ENCODE peak calls at places on chromosomes 7 and 10, in five cellular contexts. R is fibroblast of lung, H is tibial artery, K is adrenal gland, V is lower lobe of right lung. D is an unnamed sample.

GRCh38 chr7:79114875-79115274 is 338.6 kb downstream of the MAGI2 start:
- DNase-seq in R (no peak), H (no peak), K (no peak), V (no peak), D (no peak)

GRCh38 chr7:953547-954327 is 743 bp downstream of the ADAP1 start:
- DNase-seq in R (peak; percentile 19), H (no peak), K (no peak), V (peak; percentile 86), D (no peak)

GRCh38 chr10:65194131-65194530 is 1672.9 kb downstream of the REEP3 start:
- DNase-seq in R (peak; percentile 14), H (no peak), K (no peak), V (no peak), D (no peak)

GRCh38 chr7:69873512-69873911 is 275.2 kb downstream of the AUTS2 start:
- DNase-seq in R (no peak), H (no peak), K (no peak), V (no peak), D (no peak)

GRCh38 chr10:5284311-5285057 is 80.3 kb upstream of the UCN3 start:
- DNase-seq in R (peak; percentile 38), H (no peak), K (no peak), V (no peak), D (peak; percentile 50)

GRCh38 chr10:32982911-32983310 is 24.9 kb upstream of the ITGB1 start:
- DNase-seq in R (peak; percentile 53), H (no peak), K (no peak), V (no peak), D (no peak)

GRCh38 chr7:112452102-112452888 is 2.0 kb downstream of the IFRD1 start:
- DNase-seq in R (peak; percentile 55), H (peak; percentile 91), K (peak; percentile 75), V (peak; percentile 48), D (no peak)

GRCh38 chr7:157873664-157874063 is 536.9 kb downstream of the DNAJB6 start:
- DNase-seq in R (no peak), H (no peak), K (no peak), V (no peak), D (no peak)

GRCh38 chr7:130189281-130189782 is 15.9 kb downstream of the TMEM209 start:
- DNase-seq in R (no peak), H (no peak), K (no peak), V (no peak), D (no peak)

GRCh38 chr7:84675633-84676034 is 481.0 kb upstream of the SEMA3A start:
- DNase-seq in R (peak; percentile 22), H (no peak), K (no peak), V (no peak), D (no peak)

GRCh38 chr7:778271-778967 is 51.3 kb upstream of the PRKAR1B start:
- DNase-seq in R (no peak), H (no peak), K (no peak), V (peak; percentile 32), D (no peak)

GRCh38 chr7:985915-986741 is 3.1 kb downstream of the CYP2W1 start:
- DNase-seq in R (peak; percentile 39), H (no peak), K (peak; percentile 91), V (no peak), D (no peak)

GRCh38 chr10:78365711-78366110 is 332.0 kb downstream of the RPS24 start:
- DNase-seq in R (no peak), H (no peak), K (no peak), V (no peak), D (no peak)

GRCh38 chr10:131997366-131998049 is 15.8 kb upstream of the BNIP3 start:
- DNase-seq in R (peak; percentile 91), H (peak; percentile 88), K (peak; percentile 95), V (peak; percentile 90), D (no peak)

GRCh38 chr10:86079088-86079487 is 287.5 kb downstream of the GRID1 start:
- DNase-seq in R (no peak), H (no peak), K (peak; percentile 56), V (no peak), D (no peak)

GRCh38 chr10:125095228-125095627 is 65.1 kb downstream of the CTBP2 start:
- DNase-seq in R (no peak), H (no peak), K (no peak), V (no peak), D (no peak)

GRCh38 chr10:131201741-131202515 is 109.6 kb downstream of the TCERG1L start:
- DNase-seq in R (no peak), H (no peak), K (peak; percentile 30), V (peak; percentile 30), D (no peak)

GRCh38 chr10:71729023-71729649 is 9.6 kb upstream of the C10orf105 start:
- DNase-seq in R (no peak), H (peak; percentile 60), K (no peak), V (peak; percentile 73), D (no peak)

GRCh38 chr10:99964791-99965190 is 45.0 kb downstream of the DNMBP start:
- DNase-seq in R (peak; percentile 64), H (no peak), K (no peak), V (no peak), D (no peak)

GRCh38 chr7:120742370-120742769 is 115.6 kb downstream of the TSPAN12 start:
- DNase-seq in R (no peak), H (no peak), K (no peak), V (no peak), D (no peak)

GRCh38 chr7:40826419-40827216 is 691.8 kb downstream of the SUGCT start:
- DNase-seq in R (no peak), H (no peak), K (no peak), V (no peak), D (no peak)

GRCh38 chr10:3774814-3775670 is 10.0 kb downstream of the KLF6 start:
- DNase-seq in R (peak; percentile 94), H (peak; percentile 63), K (peak; percentile 49), V (no peak), D (peak; percentile 27)

GRCh38 chr10:52318822-52319464 is 4.9 kb downstream of the DKK1 start:
- DNase-seq in R (peak; percentile 96), H (no peak), K (no peak), V (no peak), D (no peak)

GRCh38 chr10:63760034-63760707 is 239.0 kb downstream of the REEP3 start:
- DNase-seq in R (no peak), H (no peak), K (no peak), V (no peak), D (no peak)

GRCh38 chr7:159008417-159008816 is 136.2 kb downstream of the VIPR2 start:
- DNase-seq in R (no peak), H (no peak), K (no peak), V (no peak), D (no peak)

GRCh38 chr7:130294314-130294713 is 1.4 kb downstream of the CPA4 start:
- DNase-seq in R (peak; percentile 40), H (no peak), K (no peak), V (no peak), D (peak; percentile 34)

GRCh38 chr10:32983333-32983909 is 25.4 kb upstream of the ITGB1 start:
- DNase-seq in R (peak; percentile 86), H (no peak), K (no peak), V (no peak), D (no peak)

GRCh38 chr7:91083855-91084644 is 180.2 kb upstream of the FZD1 start:
- DNase-seq in R (no peak), H (peak; percentile 60), K (peak; percentile 59), V (no peak), D (no peak)

GRCh38 chr7:116984917-116985316 is 31.6 kb downstream of the ST7 start:
- DNase-seq in R (peak; percentile 51), H (no peak), K (no peak), V (no peak), D (no peak)

GRCh38 chr7:143499246-143499645 is 21.6 kb downstream of the TAS2R41 start:
- DNase-seq in R (no peak), H (no peak), K (peak; percentile 72), V (no peak), D (no peak)

DNA sequence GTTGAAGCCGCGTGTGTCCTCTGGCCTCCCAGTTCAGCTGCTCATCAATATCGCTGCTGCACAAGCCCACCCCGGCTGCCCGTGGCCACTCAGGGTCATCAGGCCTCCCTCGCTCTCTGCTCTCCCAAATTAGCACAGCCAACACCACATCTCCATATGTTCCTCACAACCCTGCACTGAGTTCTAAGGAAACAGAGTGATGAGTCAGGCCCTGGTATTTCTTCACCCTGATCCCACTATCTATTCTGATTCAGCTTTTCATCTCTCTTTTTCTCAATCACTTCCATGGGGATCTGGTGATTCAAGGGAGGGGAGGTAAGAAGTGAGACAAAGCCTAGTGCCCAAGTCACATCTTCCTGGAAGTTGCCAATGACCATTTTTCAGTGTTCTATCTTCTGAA is 23.8 kb downstream of the CYTH3 start:
- DNase-seq in R (peak; percentile 78), H (no peak), K (no peak), V (no peak), D (no peak)
- H3K27ac ChIP-seq in R (peak overlapping the region; percentile 42), H (no peak overlapping the region), K (no peak overlapping the region), V (no peak overlapping the region), D (no peak overlapping the region)

DNA sequence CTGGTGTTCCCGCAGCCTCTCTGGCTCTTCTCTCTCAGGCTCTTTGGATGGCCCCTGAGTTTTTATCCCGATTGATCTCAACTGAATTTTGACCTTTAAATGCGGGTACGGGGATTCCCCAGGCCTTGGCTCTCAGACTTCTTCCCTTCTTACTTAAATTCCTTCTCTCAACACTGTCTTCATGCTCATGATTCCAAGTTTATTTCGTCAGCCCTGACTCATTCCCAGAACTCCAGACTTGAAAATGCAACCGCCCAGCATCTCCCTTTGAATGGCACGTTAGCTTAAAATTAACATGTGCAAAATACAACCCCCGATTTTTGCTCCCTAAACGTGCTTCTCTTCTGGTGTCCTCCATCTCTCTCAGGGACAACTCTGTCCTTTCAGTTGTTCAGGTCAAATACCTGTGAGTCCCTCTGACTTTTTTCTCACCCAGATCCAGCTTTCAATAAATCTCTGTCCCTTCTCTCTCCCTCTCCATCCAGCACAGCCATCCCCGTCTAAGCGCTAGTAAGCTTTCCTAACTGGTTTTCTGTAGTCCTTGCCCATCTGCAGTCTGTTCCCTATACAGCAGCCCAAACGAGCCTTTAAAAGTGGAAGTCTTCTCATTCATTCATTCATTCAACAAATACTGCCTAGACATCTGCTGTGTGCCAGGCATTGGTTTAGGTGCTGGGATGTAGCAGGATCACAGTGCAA is 7.1 kb downstream of the HECW1 start:
- DNase-seq in R (peak; percentile 87), H (no peak), K (no peak), V (no peak), D (no peak)
- TF ChIP-seq CTCF in R (no peak), H (no peak), K (no peak), V (no peak), D (no peak)

GRCh38 chr7:115127399-115128021 is 205.6 kb downstream of the MDFIC start:
- DNase-seq in R (no peak), H (no peak), K (no peak), V (no peak), D (no peak)
- H3K4me1 ChIP-seq in R (no peaks in the 10 kb centered on the region), H (no peaks in the 10 kb centered on the region), K (no peaks in the 10 kb centered on the region), V (peaks cover 5% of the 10 kb centered on the region), D (peaks cover 5% of the 10 kb centered on the region)

DNA sequence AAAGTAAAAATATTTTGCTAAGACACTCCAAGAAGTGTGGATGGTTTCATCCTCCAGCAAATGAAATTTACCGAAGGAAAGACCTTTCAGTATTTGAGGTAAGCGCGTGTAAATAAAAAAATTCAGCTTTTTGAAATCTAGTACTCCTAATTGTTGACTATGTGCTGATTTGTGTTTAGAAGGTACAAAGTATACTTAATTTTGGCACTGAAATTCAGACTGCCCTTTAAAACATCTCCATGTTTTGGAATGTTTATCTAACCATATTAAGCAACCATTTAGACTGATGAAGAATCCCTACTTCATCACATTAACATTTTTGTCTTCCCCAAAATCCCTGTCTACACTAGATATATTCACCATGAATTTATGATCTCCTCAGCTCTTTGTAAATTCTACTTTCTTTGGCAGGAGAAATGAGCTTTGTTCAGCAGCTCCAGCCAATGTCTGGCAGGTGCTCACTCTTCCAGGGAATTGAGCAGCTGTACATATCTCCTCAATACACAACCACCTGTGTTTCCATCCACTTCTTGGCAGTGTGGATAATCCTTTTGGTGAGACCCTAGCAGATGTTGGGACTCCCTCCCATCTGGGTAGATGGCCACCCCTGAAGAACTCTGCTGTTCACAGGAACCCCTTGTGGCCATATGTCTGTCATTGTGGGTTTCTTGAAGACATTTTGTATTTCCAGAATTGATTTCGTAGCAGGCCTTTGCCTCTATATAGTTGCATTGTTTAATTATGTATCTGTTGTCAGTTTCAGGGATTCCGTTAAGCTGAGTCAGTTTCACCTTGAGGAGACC is 129.4 kb upstream of the SAMD8 start:
- DNase-seq in R (no peak), H (no peak), K (no peak), V (no peak), D (no peak)
- H3K27ac ChIP-seq in R (no peak overlapping the region), H (no peak overlapping the region), K (no peak overlapping the region), V (no peak overlapping the region), D (no peak overlapping the region)